ENCODE peak calls at places on chromosomes 6 and 20, in five cellular contexts. N is left lung, X is thoracic aorta, L is pancreas, W is endothelial cell of umbilical vein. I is an unnamed sample.

GRCh38 chr6:67896476-67896875 is 738.6 kb upstream of the ADGRB3 start:
- DNase-seq in N (no peak), X (no peak), L (no peak), W (no peak), I (no peak)

GRCh38 chr6:2581611-2582010 is 169.1 kb downstream of the MYLK4 start:
- DNase-seq in N (no peak), X (no peak), L (no peak), W (peak; percentile 28), I (no peak)

GRCh38 chr20:48791014-48791413 is 36.8 kb downstream of the PREX1 start:
- DNase-seq in N (no peak), X (no peak), L (no peak), W (peak; percentile 48), I (no peak)

GRCh38 chr20:56437196-56437960 is 25.3 kb downstream of the CASS4 start:
- DNase-seq in N (no peak), X (no peak), L (no peak), W (no peak), I (no peak)

GRCh38 chr6:167996424-167997199 is 859 bp upstream of the KIF25 start:
- DNase-seq in N (no peak), X (no peak), L (no peak), W (no peak), I (no peak)

GRCh38 chr6:166946125-166946524 is 10.2 kb downstream of the RNASET2 start:
- DNase-seq in N (no peak), X (no peak), L (no peak), W (no peak), I (no peak)

GRCh38 chr6:152117156-152118129 is 310.0 kb downstream of the ESR1 start:
- DNase-seq in N (no peak), X (no peak), L (no peak), W (no peak), I (no peak)

GRCh38 chr6:53771780-53772624 is 22.8 kb upstream of the LRRC1 start:
- DNase-seq in N (no peak), X (no peak), L (no peak), W (no peak), I (no peak)

GRCh38 chr20:46289416-46289815 is 18.9 kb downstream of the CDH22 start:
- DNase-seq in N (no peak), X (no peak), L (no peak), W (no peak), I (no peak)

GRCh38 chr6:157724960-157725741 is 97.9 kb upstream of the SNX9 start:
- DNase-seq in N (no peak), X (no peak), L (no peak), W (no peak), I (no peak)

GRCh38 chr20:62147125-62147524 is 3.6 kb downstream of the SS18L1 start:
- DNase-seq in N (no peak), X (no peak), L (no peak), W (no peak), I (no peak)

GRCh38 chr20:24979036-24979960 is 13.3 kb downstream of the APMAP start:
- DNase-seq in N (no peak), X (no peak), L (no peak), W (no peak), I (no peak)

GRCh38 chr6:5695260-5696245 is 311.2 kb downstream of the NRN1 start:
- DNase-seq in N (no peak), X (no peak), L (no peak), W (peak; percentile 61), I (no peak)

GRCh38 chr20:38172344-38172743 is 7.3 kb upstream of the TGM2 start:
- DNase-seq in N (no peak), X (no peak), L (no peak), W (peak; percentile 15), I (no peak)

GRCh38 chr6:122752493-122752892 is 27.0 kb upstream of the FABP7 start:
- DNase-seq in N (no peak), X (no peak), L (no peak), W (no peak), I (no peak)

GRCh38 chr6:121520337-121521163 is 85.1 kb downstream of the GJA1 start:
- DNase-seq in N (no peak), X (no peak), L (no peak), W (peak; percentile 99), I (no peak)

GRCh38 chr20:37348643-37349516 is 2.9 kb downstream of the SRC start:
- DNase-seq in N (peak; percentile 33), X (no peak), L (no peak), W (no peak), I (peak; percentile 48)

GRCh38 chr20:7650481-7650880 is 289.8 kb downstream of the HAO1 start:
- DNase-seq in N (no peak), X (no peak), L (no peak), W (peak; percentile 21), I (no peak)

GRCh38 chr6:15266423-15266996 is 20.6 kb downstream of the JARID2 start:
- DNase-seq in N (no peak), X (no peak), L (no peak), W (peak; percentile 53), I (no peak)

GRCh38 chr6:16503241-16503775 is 258.0 kb downstream of the ATXN1 start:
- DNase-seq in N (no peak), X (no peak), L (no peak), W (no peak), I (no peak)

GRCh38 chr6:31407699-31408098 is 4.3 kb downstream of the MICA start:
- DNase-seq in N (no peak), X (no peak), L (no peak), W (no peak), I (no peak)

GRCh38 chr6:107579413-107579812 is 89.5 kb downstream of the SOBP start:
- DNase-seq in N (no peak), X (no peak), L (no peak), W (no peak), I (no peak)

GRCh38 chr6:107574856-107575255 is 84.9 kb downstream of the SOBP start:
- DNase-seq in N (no peak), X (no peak), L (no peak), W (no peak), I (no peak)

GRCh38 chr6:107576852-107577251 is 86.9 kb downstream of the SOBP start:
- DNase-seq in N (no peak), X (no peak), L (no peak), W (peak; percentile 50), I (no peak)

GRCh38 chr6:107572886-107573285 is 83.0 kb downstream of the SOBP start:
- DNase-seq in N (no peak), X (no peak), L (no peak), W (no peak), I (no peak)

GRCh38 chr6:107578642-107579332 is 88.9 kb downstream of the SOBP start:
- DNase-seq in N (no peak), X (no peak), L (no peak), W (no peak), I (no peak)
- H3K4me3 ChIP-seq in N (no peak overlapping the region), X (no peak overlapping the region), L (no peak overlapping the region), W (no peak overlapping the region), I (no peak overlapping the region)

GRCh38 chr20:34680586-34680985 is 3.7 kb upstream of the PIGU start:
- DNase-seq in N (no peak), X (no peak), L (no peak), W (no peak), I (no peak)

GRCh38 chr20:34673411-34673810 is 3.5 kb downstream of the PIGU start:
- DNase-seq in N (no peak), X (no peak), L (no peak), W (no peak), I (no peak)

GRCh38 chr20:34675993-34676641 is 775 bp downstream of the PIGU start:
- DNase-seq in N (no peak), X (no peak), L (no peak), W (no peak), I (no peak)

GRCh38 chr20:34675561-34675960 is 1.3 kb downstream of the PIGU start:
- DNase-seq in N (no peak), X (no peak), L (no peak), W (no peak), I (no peak)

DNA sequence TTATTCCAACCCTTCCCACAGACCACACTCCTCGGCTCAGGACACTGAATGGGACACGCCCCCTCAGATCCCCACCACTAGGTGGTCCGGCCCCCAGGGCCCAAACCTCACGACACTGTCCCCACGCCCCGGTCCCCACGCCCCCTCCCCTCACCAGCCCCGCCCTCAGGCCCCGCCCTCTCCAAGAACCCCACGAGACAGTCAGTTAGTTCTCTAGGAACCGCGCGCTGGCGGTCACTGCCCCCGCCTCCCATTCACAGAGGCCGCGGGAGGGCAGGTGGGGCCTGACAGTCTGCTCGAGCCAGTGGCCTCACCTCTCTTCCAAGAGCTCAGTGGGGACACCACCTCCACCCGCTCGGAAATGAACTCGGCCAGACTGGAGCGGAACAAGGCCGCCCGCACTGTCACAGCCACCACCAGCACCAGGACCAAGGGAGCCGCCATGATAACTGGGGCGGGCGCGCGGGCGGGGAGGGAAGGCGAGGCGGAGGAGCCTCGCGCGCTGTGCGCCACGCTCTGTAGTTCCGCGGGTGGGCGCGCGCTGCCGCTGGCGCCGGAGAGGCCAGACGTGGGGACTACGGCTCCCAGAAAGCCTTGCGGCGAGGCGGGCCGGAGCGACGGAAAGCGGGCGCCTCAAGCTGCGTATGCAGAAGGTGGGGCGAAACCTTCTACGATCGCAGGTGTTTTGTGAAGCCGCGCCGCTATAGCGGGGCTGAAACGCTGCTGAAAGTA is at the start of gene PIGU:
- DNase-seq in N (peak; percentile 96), X (peak; percentile 74), L (peak; percentile 98), W (peak; percentile 97), I (peak; percentile 95)
- H3K4me1 ChIP-seq in N (peaks cover 37% of the 10 kb centered on the region), X (peaks cover 11% of the 10 kb centered on the region), L (no peaks in the 10 kb centered on the region), W (peaks cover 4% of the 10 kb centered on the region), I (peaks cover 17% of the 10 kb centered on the region)

GRCh38 chr6:42961020-42961470 is 491 bp downstream of the GNMT start:
- DNase-seq in N (no peak), X (no peak), L (no peak), W (no peak), I (no peak)

GRCh38 chr6:42960243-42961019 is at the start of gene GNMT:
- DNase-seq in N (peak; percentile 79), X (no peak), L (peak; percentile 98), W (peak; percentile 42), I (no peak)

GRCh38 chr6:42958125-42958524 is 2.4 kb upstream of the GNMT start:
- DNase-seq in N (no peak), X (no peak), L (no peak), W (no peak), I (no peak)

GRCh38 chr6:42962096-42962495 is 1.5 kb downstream of the GNMT start:
- DNase-seq in N (no peak), X (no peak), L (peak; percentile 64), W (no peak), I (no peak)

GRCh38 chr6:42959917-42960242 is 674 bp upstream of the GNMT start:
- DNase-seq in N (no peak), X (no peak), L (no peak), W (no peak), I (no peak)
- H3K4me3 ChIP-seq in N (peak overlapping the region; percentile 33), X (peak overlapping the region; percentile 80), L (peak overlapping the region; percentile 45), W (peak overlapping the region; percentile 38), I (peak overlapping the region; percentile 52)

DNA sequence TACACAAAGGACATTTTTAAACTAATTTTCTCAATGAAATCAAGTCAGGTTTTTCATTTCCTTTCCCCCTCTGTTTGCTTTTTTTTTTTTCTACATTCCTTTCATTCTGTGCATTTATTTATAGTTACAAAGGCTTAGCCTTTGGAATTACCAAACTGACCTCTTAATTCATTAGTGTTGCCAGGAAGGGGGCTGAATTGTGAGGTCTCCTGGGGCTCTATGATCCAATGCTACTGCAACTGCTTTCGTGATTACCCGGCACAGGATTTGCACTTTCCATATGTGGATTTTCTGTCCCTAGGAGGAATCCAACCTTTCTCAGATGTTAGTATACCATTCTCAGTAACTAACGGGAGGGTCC is 35.3 kb downstream of the NEDD9 start:
- DNase-seq in N (no peak), X (no peak), L (no peak), W (peak; percentile 43), I (no peak)
- H3K4me1 ChIP-seq in N (peaks cover 54% of the 10 kb centered on the region), X (peaks cover 78% of the 10 kb centered on the region), L (no peaks in the 10 kb centered on the region), W (peaks cover 57% of the 10 kb centered on the region), I (peaks cover 12% of the 10 kb centered on the region)

I was measured in suprapubic skin.